ENCODE peak calls at places on chromosomes 1 and 21, in five cellular contexts. P is endodermal cell; Y is prostate gland; B is mesenchymal stem cell; R is CD4-positive, CD25-positive, alpha-beta regulatory T cell. W is an unnamed sample.

GRCh38 chr1:97502360-97502759 is 418.5 kb downstream of the DPYD start:
- DNase-seq in Y (no peak), B (no peak), P (no peak), R (no peak), W (no peak)

GRCh38 chr1:118388341-118388740 is 203.3 kb upstream of the SPAG17 start:
- DNase-seq in Y (no peak), R (no peak), B (no peak), P (no peak), W (no peak)

GRCh38 chr1:27192039-27192529 is 37.2 kb upstream of the SLC9A1 start:
- DNase-seq in P (no peak), R (no peak), B (no peak), Y (no peak), W (no peak)

GRCh38 chr1:7703321-7704213 is 67.5 kb upstream of the VAMP3 start:
- DNase-seq in Y (no peak), P (peak; percentile 85), B (no peak), R (no peak), W (no peak)

GRCh38 chr1:53319296-53320101 is 8.4 kb downstream of the LRP8 start:
- DNase-seq in Y (no peak), P (no peak), B (no peak), R (no peak), W (no peak)

GRCh38 chr1:226875641-226876295 is 5.4 kb downstream of the PSEN2 start:
- DNase-seq in Y (no peak), P (peak; percentile 66), B (no peak), R (no peak), W (no peak)

GRCh38 chr1:2582401-2582800 is 4.2 kb upstream of the PRXL2B start:
- DNase-seq in R (no peak), B (no peak), Y (no peak), P (no peak), W (no peak)

GRCh38 chr1:192807221-192807967 is 1.4 kb upstream of the RGS2 start:
- DNase-seq in Y (no peak), P (no peak), R (peak; percentile 44), B (peak; percentile 75), W (peak; percentile 46)

GRCh38 chr1:8970870-8971337 is 25.2 kb downstream of the CA6 start:
- DNase-seq in B (no peak), P (no peak), Y (no peak), R (peak; percentile 92), W (peak; percentile 49)

GRCh38 chr1:91583326-91583755 is 82.7 kb downstream of the CDC7 start:
- DNase-seq in B (peak; percentile 60), Y (no peak), R (peak; percentile 18), P (no peak), W (no peak)

GRCh38 chr1:12174789-12175455 is 8.1 kb downstream of the TNFRSF1B start:
- DNase-seq in Y (no peak), R (no peak), P (peak; percentile 72), B (peak; percentile 67), W (no peak)

GRCh38 chr1:173168941-173169340 is 38.2 kb downstream of the TNFSF4 start:
- DNase-seq in B (no peak), R (no peak), Y (no peak), P (no peak), W (no peak)

GRCh38 chr1:187891993-187892392 is 1063.2 kb downstream of the PLA2G4A start:
- DNase-seq in Y (no peak), B (no peak), P (no peak), R (no peak), W (no peak)

GRCh38 chr21:20882462-20883415 is 115.5 kb upstream of the NCAM2 start:
- DNase-seq in Y (no peak), R (peak; percentile 0), B (peak; percentile 31), P (peak; percentile 80), W (no peak)

GRCh38 chr1:182293119-182293589 is 98.4 kb downstream of the GLUL start:
- DNase-seq in R (no peak), Y (no peak), B (no peak), P (no peak), W (no peak)

GRCh38 chr21:44875341-44875740 is 1.9 kb upstream of the PTTG1IP start:
- DNase-seq in P (no peak), Y (peak; percentile 40), B (no peak), R (peak; percentile 69), W (peak; percentile 41)

GRCh38 chr1:41791667-41792484 is 126.8 kb downstream of the HIVEP3 start:
- DNase-seq in P (no peak), R (peak; percentile 70), B (no peak), Y (no peak), W (no peak)

GRCh38 chr1:13797397-13797796 is 97.4 kb downstream of the PRDM2 start:
- DNase-seq in R (no peak), P (no peak), B (no peak), Y (no peak), W (no peak)

GRCh38 chr1:159960721-159961381 is 6.8 kb upstream of the SLAMF9 start:
- DNase-seq in R (no peak), B (peak; percentile 2), Y (peak; percentile 30), P (no peak), W (no peak)

GRCh38 chr1:35220976-35221375 is 28.0 kb upstream of the SFPQ start:
- DNase-seq in R (peak; percentile 34), P (peak; percentile 74), B (peak; percentile 28), Y (no peak), W (peak; percentile 18)

GRCh38 chr1:47766832-47767740 is 230.1 kb downstream of the TRABD2B start:
- DNase-seq in B (no peak), P (no peak), R (no peak), Y (no peak), W (no peak)

GRCh38 chr1:18716112-18716784 is 85.6 kb downstream of the PAX7 start:
- DNase-seq in R (no peak), P (no peak), Y (no peak), B (no peak), W (no peak)

GRCh38 chr1:27074175-27074780 is 61.6 kb upstream of the TENT5B start:
- DNase-seq in Y (no peak), B (peak; percentile 27), P (no peak), R (no peak), W (no peak)

GRCh38 chr1:221715321-221716169 is 26.3 kb downstream of the DUSP10 start:
- DNase-seq in P (peak; percentile 79), R (peak; percentile 49), Y (peak; percentile 48), B (peak; percentile 88), W (no peak)

GRCh38 chr1:163824006-163824405 is 502.3 kb downstream of the NUF2 start:
- DNase-seq in Y (no peak), R (no peak), B (no peak), P (no peak), W (no peak)

GRCh38 chr21:29189358-29189757 is 58.9 kb downstream of the MAP3K7CL start:
- DNase-seq in P (no peak), B (no peak), Y (no peak), R (no peak), W (no peak)

GRCh38 chr1:19460535-19461351 is 24.6 kb downstream of the CAPZB start:
- DNase-seq in B (no peak), P (peak; percentile 54), Y (no peak), R (no peak), W (no peak)

GRCh38 chr1:109912873-109913272 is 2.2 kb downstream of the CSF1 start:
- DNase-seq in Y (no peak), B (no peak), P (peak; percentile 43), R (no peak), W (no peak)

GRCh38 chr1:20686878-20687725 is 25.9 kb upstream of the DDOST start:
- DNase-seq in P (no peak), B (no peak), R (no peak), Y (no peak), W (no peak)

GRCh38 chr1:153260980-153261792 is 1.7 kb downstream of the LORICRIN start:
- DNase-seq in P (peak; percentile 51), R (no peak), B (peak; percentile 1), Y (no peak), W (peak; percentile 7)

GRCh38 chr1:42740756-42741580 is 932 bp upstream of the CLDN19 start:
- DNase-seq in P (peak; percentile 82), R (no peak), Y (no peak), B (no peak), W (no peak)

GRCh38 chr1:23928789-23929188 is 15.6 kb upstream of the CNR2 start:
- DNase-seq in B (no peak), Y (no peak), P (no peak), R (no peak), W (no peak)

GRCh38 chr1:175803413-175803812 is 60.0 kb upstream of the TNR start:
- DNase-seq in P (no peak), R (no peak), B (no peak), Y (no peak), W (no peak)

GRCh38 chr1:154550657-154551056 is 7.8 kb downstream of the UBE2Q1 start:
- DNase-seq in Y (no peak), B (no peak), P (no peak), R (no peak), W (no peak)
- H3K27me3 ChIP-seq in Y (no peaks in the 10 kb centered on the region), B (no peaks in the 10 kb centered on the region), P (no peaks in the 10 kb centered on the region), R (no peaks in the 10 kb centered on the region), W (no peaks in the 10 kb centered on the region)

DNA sequence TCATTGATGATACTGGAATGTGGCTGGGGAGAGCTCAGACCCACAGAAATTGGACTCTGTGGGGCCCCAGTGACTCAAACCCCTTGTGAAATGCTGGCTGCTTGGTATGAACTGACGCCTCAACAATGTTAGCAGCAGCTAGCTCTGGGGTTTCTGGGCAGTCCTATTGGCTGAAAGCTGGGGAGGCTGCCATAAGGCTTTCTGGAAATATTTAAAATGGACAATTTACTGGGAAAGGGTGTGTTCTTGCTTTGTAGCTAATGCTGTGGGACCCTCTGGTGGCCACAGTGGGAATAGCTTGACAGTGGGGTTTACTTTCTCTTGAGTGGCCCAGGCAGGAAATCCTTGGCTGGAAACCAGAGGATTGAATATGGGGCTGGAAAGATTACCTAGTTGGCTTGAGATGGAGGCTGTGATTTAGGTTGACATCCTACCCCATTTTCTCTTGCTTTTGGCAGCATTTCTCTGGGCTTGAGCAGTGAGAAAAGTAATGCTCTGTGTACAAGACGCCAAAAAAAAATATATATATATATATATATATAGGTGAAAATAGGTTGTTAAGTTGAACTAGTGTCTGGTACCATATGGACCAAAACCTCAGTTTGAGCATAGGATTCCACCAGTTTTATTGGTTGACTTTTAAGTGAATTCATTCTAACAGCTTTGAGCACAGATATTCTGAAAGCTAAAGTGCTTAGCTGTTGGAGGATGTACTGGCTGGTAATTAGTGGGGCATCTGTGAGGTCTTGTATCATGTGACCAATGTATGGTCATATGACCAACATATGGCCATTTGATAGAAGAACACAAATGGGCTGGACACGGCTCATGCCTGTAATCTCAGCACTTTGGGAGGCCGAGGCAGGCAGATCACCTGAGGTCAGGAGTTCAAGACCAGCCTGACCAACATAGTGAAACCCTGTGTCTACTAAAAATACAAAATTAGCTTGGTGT is 8.2 kb upstream of the S100A10 start:
- DNase-seq in Y (peak; percentile 88), P (peak; percentile 94), R (peak; percentile 84), B (peak; percentile 94), W (peak; percentile 61)
- H3K27ac ChIP-seq in Y (no peak overlapping the region), P (no peak overlapping the region), R (no peak overlapping the region), B (peak overlapping the region; percentile 81), W (no peak overlapping the region)

DNA sequence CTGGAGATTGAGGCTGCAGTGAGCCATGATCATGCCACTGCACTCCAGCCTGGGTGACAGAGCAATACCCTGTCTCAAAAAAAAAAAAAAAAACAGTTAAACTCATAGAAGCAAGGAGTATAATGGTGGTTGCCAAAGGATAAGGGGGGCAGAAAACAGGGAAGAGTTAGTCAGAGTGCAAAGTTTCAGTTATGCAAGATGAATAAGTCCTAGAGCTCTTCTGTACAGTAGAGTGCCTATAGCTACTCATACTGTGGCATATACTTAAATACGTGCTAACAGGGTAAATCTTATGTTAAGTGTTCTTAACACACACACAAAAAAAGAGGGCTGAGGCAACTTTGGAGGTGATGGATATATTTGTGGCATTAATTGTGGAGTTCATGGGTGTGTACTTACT is 75.6 kb upstream of the COA6 start:
- DNase-seq in B (no peak), Y (no peak), P (no peak), R (no peak), W (no peak)
- H3K27me3 ChIP-seq in B (peaks cover 8% of the 10 kb centered on the region), Y (no peaks in the 10 kb centered on the region), P (no peaks in the 10 kb centered on the region), R (peaks cover 6% of the 10 kb centered on the region), W (no peaks in the 10 kb centered on the region)

GRCh38 chr21:35932232-35932911 is 128.0 kb downstream of the SETD4 start:
- DNase-seq in R (peak; percentile 50), P (no peak), Y (no peak), B (peak; percentile 97), W (peak; percentile 11)
- H3K27ac ChIP-seq in R (no peak overlapping the region), P (no peak overlapping the region), Y (no peak overlapping the region), B (peak overlapping the region; percentile 86), W (no peak overlapping the region)

W was measured in CD8-positive, alpha-beta memory T cell.